ENCODE peak calls at places on chromosomes 1 and 21, in nine cellular contexts. X is foreskin keratinocyte, P is cardiac muscle cell, C is endodermal cell, B is IMR-90, K is fibroblast of pulmonary artery, A is keratinocyte, V is HCT116, U is heart left ventricle. D is an unnamed sample.

GRCh38 chr1:109239580-109240068 is 9.7 kb upstream of the CELSR2 start:
- DNase-seq in K (peak; percentile 45), U (no peak), P (peak; percentile 41), V (no peak), X (peak; percentile 62), B (peak; percentile 46), A (no peak), C (peak; percentile 91), D (peak; percentile 46)

GRCh38 chr21:38848187-38848609 is 42.5 kb downstream of the ETS2 start:
- DNase-seq in B (no peak), V (no peak), P (peak; percentile 92), C (no peak), X (no peak), U (peak; percentile 71), K (peak; percentile 92), A (no peak), D (no peak)

GRCh38 chr21:36321325-36322082 is 1.5 kb downstream of the MORC3 start:
- DNase-seq in P (peak; percentile 18), A (no peak), C (peak; percentile 58), V (no peak), K (peak; percentile 32), B (peak; percentile 35), X (peak; percentile 38), U (no peak), D (peak; percentile 43)

GRCh38 chr1:201486158-201486557 is 17.2 kb upstream of the PHLDA3 start:
- DNase-seq in U (no peak), C (no peak), P (peak; percentile 93), A (no peak), B (peak; percentile 62), X (no peak), V (no peak), K (peak; percentile 94), D (peak; percentile 55)

GRCh38 chr1:49102752-49103151 is 326.1 kb upstream of the BEND5 start:
- DNase-seq in C (no peak), K (peak; percentile 54), V (no peak), B (no peak), X (peak; percentile 28), U (no peak), P (peak; percentile 47), A (peak; percentile 9), D (no peak)

GRCh38 chr1:245279346-245279745 is 124.6 kb downstream of the KIF26B start:
- DNase-seq in K (no peak), C (no peak), B (no peak), V (no peak), U (no peak), X (no peak), P (no peak), A (no peak), D (no peak)

GRCh38 chr1:76410499-76410898 is 336.0 kb downstream of the ST6GALNAC3 start:
- DNase-seq in X (no peak), V (no peak), K (no peak), U (no peak), C (no peak), B (no peak), A (no peak), P (no peak), D (no peak)

GRCh38 chr1:15968172-15968571 is 7.7 kb downstream of the ZBTB17 start:
- DNase-seq in U (no peak), C (no peak), V (no peak), B (no peak), X (no peak), K (no peak), A (no peak), P (no peak), D (no peak)

GRCh38 chr1:225871374-225872074 is 10.7 kb downstream of the TMEM63A start:
- DNase-seq in K (no peak), V (no peak), C (no peak), X (no peak), B (no peak), U (no peak), A (no peak), P (no peak), D (no peak)

GRCh38 chr1:241934181-241934815 is 23.3 kb upstream of the BECN2 start:
- DNase-seq in C (peak; percentile 85), K (peak; percentile 1), U (no peak), V (no peak), X (peak; percentile 9), P (peak; percentile 1), A (no peak), B (no peak), D (peak; percentile 43)

GRCh38 chr1:27787895-27788294 is 14.9 kb downstream of the STX12 start:
- DNase-seq in P (peak; percentile 89), B (peak; percentile 68), X (peak; percentile 45), U (no peak), K (peak; percentile 90), V (no peak), C (no peak), A (no peak), D (no peak)

GRCh38 chr21:31184462-31184861 is 146.2 kb upstream of the KRTAP19-8 start:
- DNase-seq in V (no peak), B (no peak), X (no peak), P (no peak), C (no peak), K (no peak), A (no peak), U (no peak), D (no peak)

GRCh38 chr1:160204526-160205241 is 500 bp upstream of the PEA15 start:
- DNase-seq in X (no peak), C (no peak), K (no peak), V (no peak), P (no peak), B (no peak), U (no peak), A (no peak), D (no peak)

DNA sequence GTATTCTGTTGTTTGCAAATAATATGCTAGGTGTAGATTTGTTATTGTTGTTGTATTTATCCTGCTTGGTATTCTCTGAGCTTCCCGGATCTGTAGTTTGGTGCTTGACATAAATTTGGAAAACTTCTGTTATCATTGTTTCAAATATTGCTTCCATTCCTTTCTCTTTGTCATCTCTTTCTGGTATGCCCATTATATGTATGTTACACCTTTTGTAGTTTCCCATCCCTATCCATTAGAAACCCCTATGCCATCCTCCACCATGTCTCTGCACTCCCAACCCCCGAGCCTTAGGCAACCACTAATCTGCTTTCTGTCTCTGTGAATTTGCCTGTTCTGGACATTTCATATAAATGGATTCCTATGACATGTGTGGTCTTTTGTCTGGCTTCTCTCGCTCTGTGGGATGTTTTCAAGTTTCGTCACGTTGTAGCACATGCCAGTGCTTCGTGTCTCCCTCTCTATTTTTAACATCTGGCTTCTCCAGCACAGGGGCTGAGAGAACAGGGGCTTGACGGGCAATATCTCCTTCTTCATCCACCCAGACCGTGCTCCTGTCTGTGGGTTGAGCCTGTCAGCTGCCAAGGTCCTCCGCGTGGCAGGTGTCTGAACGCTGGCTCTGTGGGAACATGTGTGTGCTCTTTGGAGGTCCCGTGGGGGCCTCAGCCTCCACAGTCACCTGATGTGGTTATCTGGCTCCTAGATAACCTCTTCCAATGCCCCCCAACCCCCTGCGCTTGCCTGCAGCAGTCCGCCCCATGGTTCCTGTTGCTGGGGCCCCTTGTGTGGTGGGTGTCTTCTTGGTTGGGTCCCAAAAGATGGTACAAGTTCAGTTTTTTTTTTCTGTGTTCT is 32.8 kb upstream of the MAN1C1 start:
- DNase-seq in K (no peak), U (no peak), V (no peak), A (no peak), P (no peak), B (no peak), X (no peak), C (no peak), D (no peak)
- TF ChIP-seq CTCF in K (no peak), U (no peak), V (no peak), A (no peak), P (no peak), B (no peak), X (no peak), C (no peak), D (no peak)

GRCh38 chr1:204478921-204479320 is 15.7 kb downstream of the PIK3C2B start:
- DNase-seq in C (no peak), X (no peak), P (no peak), A (no peak), U (no peak), K (no peak), V (no peak), B (no peak), D (no peak)

GRCh38 chr1:204477036-204477740 is 17.4 kb downstream of the PIK3C2B start:
- DNase-seq in X (no peak), U (no peak), P (no peak), K (no peak), B (peak; percentile 48), C (no peak), A (no peak), V (no peak), D (no peak)

GRCh38 chr1:204476563-204476962 is 18.0 kb downstream of the PIK3C2B start:
- DNase-seq in X (no peak), P (no peak), U (no peak), V (no peak), B (no peak), K (no peak), A (no peak), C (no peak), D (no peak)

GRCh38 chr1:204479387-204480136 is 15.0 kb downstream of the PIK3C2B start:
- DNase-seq in A (no peak), C (no peak), U (no peak), V (peak; percentile 41), B (no peak), P (no peak), X (peak; percentile 57), K (no peak), D (no peak)

DNA sequence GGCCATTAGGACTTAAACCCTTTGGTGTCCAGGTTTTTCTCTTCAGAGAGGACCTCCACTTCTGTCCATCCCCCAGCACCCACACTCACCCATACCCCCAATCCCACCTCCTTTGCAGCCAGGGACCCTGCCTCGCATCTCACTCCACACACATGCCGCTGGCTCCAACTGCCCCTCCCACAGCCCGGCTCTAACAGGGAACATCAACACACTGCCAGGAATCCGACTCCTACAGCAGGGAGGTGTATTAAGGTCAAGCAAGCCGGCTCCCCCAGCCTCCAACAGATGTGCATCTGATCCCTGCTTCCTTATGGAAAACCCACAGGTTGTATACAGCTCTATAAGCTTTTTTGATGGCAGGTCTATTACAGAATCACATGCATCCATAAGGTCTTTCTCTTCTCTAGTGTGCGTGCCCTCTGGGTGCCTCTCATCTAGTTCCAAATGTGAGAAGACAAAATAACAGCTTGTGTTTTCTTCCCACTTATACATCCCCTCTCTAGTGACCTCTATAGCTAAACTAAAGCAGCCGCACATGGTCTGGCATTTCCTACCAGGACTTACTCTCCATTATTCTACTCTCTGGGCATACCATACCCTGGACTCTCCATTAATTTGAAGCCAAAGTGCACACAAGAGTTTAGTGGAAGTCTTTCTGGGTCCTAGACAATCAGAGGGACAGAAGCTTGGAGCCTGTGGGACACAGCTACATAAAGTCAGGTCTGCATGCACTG is 16.3 kb downstream of the PIK3C2B start:
- DNase-seq in C (no peak), P (no peak), U (no peak), V (no peak), K (no peak), X (no peak), A (no peak), B (no peak), D (no peak)
- TF ChIP-seq CTCF in C (peak; percentile 31), P (no peak), U (no peak), V (no peak), K (no peak), X (no peak), A (no peak), B (no peak), D (no peak)

GRCh38 chr1:157770442-157771043 is 6.4 kb downstream of the FCRL2 start:
- DNase-seq in B (peak; percentile 1), V (no peak), U (no peak), K (no peak), X (no peak), A (no peak), P (no peak), C (peak; percentile 73), D (peak; percentile 14)
- TF ChIP-seq CTCF in B (peak; percentile 31), V (peak; percentile 71), U (no peak), K (no peak), X (peak; percentile 42), A (peak; percentile 39), P (no peak), C (peak; percentile 77), D (peak; percentile 30)

GRCh38 chr1:91349524-91349923 is 55.1 kb downstream of the HFM1 start:
- DNase-seq in A (no peak), P (peak; percentile 2), K (no peak), V (no peak), B (no peak), X (peak; percentile 7), U (no peak), C (no peak), D (no peak)
- TF ChIP-seq CTCF in A (no peak), P (no peak), K (no peak), V (no peak), B (no peak), X (no peak), U (no peak), C (no peak), D (no peak)